ENCODE peak calls at places on chromosomes 12 and 14, in eight cellular contexts. O is ecto neural progenitor cell; K is RPMI8226; W is MM.1S; N is stimulated activated CD8-positive, alpha-beta memory T cell treated with anti-CD3 and anti-CD28 coated beads, Interleukin-2, amount 100 ng/mL, for 1 hour; H is RPMI7951; S is stimulated activated CD4-positive, alpha-beta T cell treated with anti-CD3 and anti-CD28 coated beads, Interleukin-15, amount 100 ng/mL, for 1 hour; T is bronchial epithelial cell. U is an unnamed sample.

GRCh38 chr14:41299924-41300323 is 306.8 kb upstream of the LRFN5 start:
- DNase-seq in O (no peak), K (no peak), W (no peak), N (no peak), H (no peak), S (no peak), T (no peak), U (no peak)

GRCh38 chr14:53971501-53971900 is 14.9 kb upstream of the BMP4 start:
- DNase-seq in O (no peak), K (no peak), W (no peak), N (no peak), H (no peak), S (no peak), T (no peak), U (no peak)

GRCh38 chr12:11666651-11667050 is 17.2 kb downstream of the ETV6 start:
- DNase-seq in O (no peak), K (no peak), W (no peak), N (no peak), H (no peak), S (no peak), T (no peak), U (no peak)

GRCh38 chr14:101293609-101294008 is 267.7 kb upstream of the DIO3 start:
- DNase-seq in O (no peak), K (no peak), W (no peak), N (no peak), H (no peak), S (no peak), T (no peak), U (no peak)

GRCh38 chr12:51323317-51323960 is 535 bp downstream of the BIN2 start:
- DNase-seq in O (no peak), K (peak; percentile 87), W (peak; percentile 87), N (peak; percentile 27), H (no peak), S (no peak), T (no peak), U (no peak)

GRCh38 chr12:6069452-6070093 is 54.9 kb downstream of the VWF start:
- DNase-seq in O (no peak), K (peak; percentile 45), W (no peak), N (no peak), H (peak; percentile 93), S (no peak), T (peak; percentile 82), U (peak; percentile 88)

GRCh38 chr12:52121848-52122838 is 42.6 kb downstream of the SMIM41 start:
- DNase-seq in O (peak; percentile 90), K (peak; percentile 83), W (peak; percentile 51), N (peak; percentile 36), H (peak; percentile 48), S (peak; percentile 50), T (no peak), U (peak; percentile 58)

GRCh38 chr12:132323171-132324010 is 6.0 kb downstream of the GALNT9 start:
- DNase-seq in O (no peak), K (peak; percentile 34), W (no peak), N (no peak), H (no peak), S (no peak), T (no peak), U (no peak)

GRCh38 chr12:93970892-93971688 is 177.3 kb upstream of the PLXNC1 start:
- DNase-seq in O (no peak), K (no peak), W (no peak), N (no peak), H (peak; percentile 94), S (no peak), T (no peak), U (no peak)

GRCh38 chr12:27505771-27506170 is 18.2 kb upstream of the PPFIBP1 start:
- DNase-seq in O (no peak), K (no peak), W (no peak), N (no peak), H (no peak), S (no peak), T (no peak), U (no peak)

GRCh38 chr14:74035556-74035955 is 16.4 kb downstream of the BBOF1 start:
- DNase-seq in O (no peak), K (no peak), W (no peak), N (no peak), H (peak; percentile 23), S (no peak), T (peak; percentile 37), U (peak; percentile 44)

GRCh38 chr12:30926243-30927209 is at the start of gene TSPAN11:
- DNase-seq in O (peak; percentile 94), K (no peak), W (no peak), N (no peak), H (peak; percentile 26), S (no peak), T (no peak), U (peak; percentile 17)

GRCh38 chr12:88450130-88450529 is 130.1 kb downstream of the KITLG start:
- DNase-seq in O (no peak), K (no peak), W (no peak), N (no peak), H (no peak), S (no peak), T (no peak), U (no peak)

GRCh38 chr12:108525681-108526080 is 10.6 kb downstream of the FICD start:
- DNase-seq in O (no peak), K (no peak), W (no peak), N (no peak), H (peak; percentile 63), S (no peak), T (peak; percentile 44), U (peak; percentile 44)

GRCh38 chr12:143964-144649 is 69.8 kb downstream of the SLC6A12 start:
- DNase-seq in O (no peak), K (no peak), W (no peak), N (no peak), H (peak; percentile 3), S (no peak), T (no peak), U (peak; percentile 5)

GRCh38 chr14:63088865-63089264 is 43.6 kb upstream of the KCNH5 start:
- DNase-seq in O (no peak), K (no peak), W (no peak), N (no peak), H (no peak), S (no peak), T (no peak), U (no peak)

GRCh38 chr12:113082486-113083148 is 26.1 kb downstream of the DTX1 start:
- DNase-seq in O (no peak), K (no peak), W (peak; percentile 34), N (no peak), H (no peak), S (no peak), T (no peak), U (no peak)

GRCh38 chr12:121454921-121455320 is 55.0 kb downstream of the RNF34 start:
- DNase-seq in O (no peak), K (no peak), W (no peak), N (no peak), H (no peak), S (no peak), T (no peak), U (no peak)

GRCh38 chr14:101030586-101030985 is 127.1 kb upstream of the RTL1 start:
- DNase-seq in O (no peak), K (no peak), W (no peak), N (no peak), H (no peak), S (no peak), T (no peak), U (no peak)

GRCh38 chr14:101235042-101235871 is 326.0 kb upstream of the DIO3 start:
- DNase-seq in O (peak; percentile 82), K (peak; percentile 43), W (no peak), N (no peak), H (peak; percentile 31), S (no peak), T (peak; percentile 5), U (peak; percentile 14)

GRCh38 chr14:97705976-97706375 is 908.8 kb downstream of the VRK1 start:
- DNase-seq in O (no peak), K (no peak), W (no peak), N (no peak), H (no peak), S (no peak), T (no peak), U (no peak)

GRCh38 chr14:50260511-50260910 is 29.1 kb upstream of the SOS2 start:
- DNase-seq in O (no peak), K (peak; percentile 15), W (peak; percentile 24), N (no peak), H (peak; percentile 32), S (no peak), T (peak; percentile 28), U (peak; percentile 36)

GRCh38 chr14:94654071-94654974 is 42.1 kb downstream of the SERPINA3 start:
- DNase-seq in O (peak; percentile 43), K (no peak), W (no peak), N (no peak), H (peak; percentile 16), S (no peak), T (no peak), U (no peak)

GRCh38 chr12:105420659-105421240 is 90.3 kb downstream of the C12orf75 start:
- DNase-seq in O (peak; percentile 79), K (peak; percentile 61), W (peak; percentile 76), N (peak; percentile 33), H (peak; percentile 68), S (peak; percentile 39), T (peak; percentile 71), U (peak; percentile 80)

U was measured in epithelial cell of esophagus.